ENCODE peak calls at places on chromosomes 1 and 21, in four cellular contexts. V is dorsolateral prefrontal cortex, U is psoas muscle, Z is heart left ventricle. H is an unnamed sample.
A peak's percentile ranks its signal among the peaks of the same experiment; 100 is the strongest.

GRCh38 chr1:3902111-3902511 is 2.0 kb upstream of the C1orf174 start:
- DNase-seq in V (no peak), Z (no peak), U (no peak), H (no peak)

GRCh38 chr1:246319111-246319510 is 188.0 kb downstream of the SMYD3 start:
- DNase-seq in U (no peak), Z (no peak), V (no peak), H (no peak)

GRCh38 chr1:116628448-116628847 is 39.1 kb downstream of the IGSF3 start:
- DNase-seq in U (no peak), V (no peak), Z (no peak), H (no peak)

GRCh38 chr21:29114765-29115164 is 15.7 kb upstream of the MAP3K7CL start:
- DNase-seq in V (no peak), Z (no peak), U (no peak), H (peak; percentile 79)

GRCh38 chr1:7383671-7384070 is 387.4 kb upstream of the VAMP3 start:
- DNase-seq in U (no peak), Z (no peak), V (no peak), H (no peak)

GRCh38 chr1:230441630-230442029 is 15.5 kb upstream of the PGBD5 start:
- DNase-seq in U (no peak), V (no peak), Z (no peak), H (no peak)

GRCh38 chr1:91622586-91622985 is 121.9 kb downstream of the CDC7 start:
- DNase-seq in U (peak; percentile 64), Z (peak; percentile 42), V (peak; percentile 26), H (no peak)

GRCh38 chr1:36328713-36329112 is 5.3 kb upstream of the EVA1B start:
- DNase-seq in V (no peak), Z (peak; percentile 65), U (no peak), H (peak; percentile 33)

GRCh38 chr1:167312871-167313270 is 92.2 kb downstream of the POU2F1 start:
- DNase-seq in U (no peak), V (no peak), Z (no peak), H (no peak)

GRCh38 chr1:65434760-65435159 is 14.3 kb downstream of the LEPR start:
- DNase-seq in U (no peak), V (no peak), Z (no peak), H (no peak)

GRCh38 chr1:10764296-10764798 is 32.1 kb downstream of the CASZ1 start:
- DNase-seq in V (no peak), Z (peak; percentile 63), U (no peak), H (no peak)

GRCh38 chr1:42456754-42457089 is 379 bp downstream of the PPCS start:
- DNase-seq in U (peak; percentile 43), Z (peak; percentile 48), V (no peak), H (peak; percentile 55)

GRCh38 chr21:44958471-44959191 is 18.8 kb downstream of the SLX9 start:
- DNase-seq in Z (peak; percentile 82), V (no peak), U (peak; percentile 89), H (peak; percentile 81)

GRCh38 chr1:12620142-12620865 is 2.3 kb upstream of the DHRS3 start:
- DNase-seq in Z (no peak), U (no peak), V (no peak), H (no peak)

GRCh38 chr1:23791434-23792047 is 596 bp downstream of the LYPLA2 start:
- DNase-seq in V (no peak), U (no peak), Z (peak; percentile 48), H (no peak)

GRCh38 chr1:94887603-94888171 is 39.2 kb downstream of the CNN3 start:
- DNase-seq in V (no peak), Z (no peak), U (no peak), H (no peak)

GRCh38 chr1:64167176-64167575 is 36.2 kb upstream of the UBE2U start:
- DNase-seq in V (no peak), U (no peak), Z (no peak), H (no peak)

GRCh38 chr1:110515896-110516295 is 3.1 kb downstream of the KCNA10 start:
- DNase-seq in Z (no peak), V (no peak), U (no peak), H (peak; percentile 34)

GRCh38 chr1:164772635-164773034 is 213.7 kb downstream of the PBX1 start:
- DNase-seq in U (peak; percentile 77), V (no peak), Z (peak; percentile 84), H (peak; percentile 97)

GRCh38 chr1:50661626-50662025 is 238.4 kb upstream of the DMRTA2 start:
- DNase-seq in Z (no peak), V (no peak), U (no peak), H (peak; percentile 54)

GRCh38 chr1:26856181-26856580 is 6.8 kb upstream of the SFN start:
- DNase-seq in U (no peak), V (no peak), Z (no peak), H (no peak)

GRCh38 chr1:62810420-62811274 is 26.7 kb downstream of the ATG4C start:
- DNase-seq in V (no peak), U (no peak), Z (no peak), H (no peak)

GRCh38 chr1:113860891-113861290 is 10.6 kb downstream of the PTPN22 start:
- DNase-seq in V (no peak), Z (no peak), U (no peak), H (peak; percentile 70)

GRCh38 chr1:111803951-111804350 is 48.2 kb downstream of the DDX20 start:
- DNase-seq in V (no peak), U (no peak), Z (no peak), H (no peak)

GRCh38 chr1:201167625-201167991 is 13.3 kb upstream of the TMEM9 start:
- DNase-seq in V (no peak), Z (no peak), U (no peak), H (no peak)

GRCh38 chr1:64861611-64862010 is 104.7 kb downstream of the JAK1 start:
- DNase-seq in Z (no peak), U (no peak), V (no peak), H (peak; percentile 26)

GRCh38 chr1:11879311-11880180 is 20.8 kb upstream of the NPPB start:
- DNase-seq in V (no peak), U (no peak), Z (no peak), H (no peak)

GRCh38 chr1:65026235-65026634 is 59.9 kb upstream of the JAK1 start:
- DNase-seq in U (no peak), V (no peak), Z (no peak), H (peak; percentile 46)

GRCh38 chr1:14138135-14138506 is 438.1 kb downstream of the PRDM2 start:
- DNase-seq in U (no peak), Z (no peak), V (no peak), H (no peak)

GRCh38 chr1:207918571-207918970 is 7.6 kb upstream of the CD34 start:
- DNase-seq in U (no peak), Z (no peak), V (no peak), H (no peak)

GRCh38 chr21:46058339-46059145 is 39.4 kb upstream of the COL6A2 start:
- DNase-seq in U (no peak), V (peak; percentile 6), Z (no peak), H (no peak)

GRCh38 chr1:100249537-100250257 is at the start of gene DBT:
- DNase-seq in U (peak; percentile 94), Z (peak; percentile 97), V (peak; percentile 86), H (peak; percentile 92)

GRCh38 chr1:31054349-31054748 is 11.2 kb downstream of the PUM1 start:
- DNase-seq in V (no peak), Z (no peak), U (no peak), H (peak; percentile 53)

GRCh38 chr1:206117151-206117948 is at the start of gene AVPR1B:
- DNase-seq in V (no peak), U (peak; percentile 53), Z (peak; percentile 44), H (peak; percentile 16)
- TF ChIP-seq CTCF in V (no peak), U (no peak), Z (no peak), H (no peak)

GRCh38 chr1:203075249-203076030 is 10.4 kb downstream of the MYOG start:
- DNase-seq in V (no peak), Z (no peak), U (no peak), H (no peak)
- H3K4me3 ChIP-seq in V (no peak overlapping the region), Z (peak overlapping the region; percentile 34), U (peak overlapping the region; percentile 51), H (no peak overlapping the region)

GRCh38 chr21:16305686-16306085 is 575.9 kb downstream of the USP25 start:
- DNase-seq in U (no peak), Z (no peak), V (no peak), H (peak; percentile 67)
- TF ChIP-seq CTCF in U (no peak), Z (no peak), V (no peak), H (no peak)

GRCh38 chr21:39115659-39116235 is 67.5 kb downstream of the PSMG1 start:
- DNase-seq in Z (no peak), V (no peak), U (no peak), H (no peak)
- H3K4me3 ChIP-seq in Z (no peak overlapping the region), V (no peak overlapping the region), U (no peak overlapping the region), H (no peak overlapping the region)

GRCh38 chr1:1437904-1438376 is 2.5 kb downstream of the VWA1 start:
- DNase-seq in U (no peak), V (no peak), Z (no peak), H (no peak)
- TF ChIP-seq CTCF in U (no peak), V (no peak), Z (no peak), H (no peak)